ENCODE peak calls at places on chromosomes 11 and 22, in ten cellular contexts. I, M, K, J, A, Q, B, L, O and C are unnamed samples.

GRCh38 chr11:14638561-14638960 is 5.0 kb upstream of the PDE3B start:
- DNase-seq in I (no peak), M (no peak), K (peak), J (no peak), A (no peak), Q (no peak), B (peak), L (peak), O (no peak), C (peak)

GRCh38 chr11:63667993-63668392 is 3.2 kb downstream of the ATL3 start:
- DNase-seq in I (no peak), M (no peak), K (peak), J (no peak), A (no peak), Q (peak), B (no peak), L (no peak), O (peak), C (no peak)

GRCh38 chr11:44568706-44569473 is 3.4 kb downstream of the CD82 start:
- DNase-seq in I (peak), M (no peak), K (peak), J (no peak), A (peak), Q (peak), B (peak), L (peak), O (peak), C (peak)

GRCh38 chr11:7909585-7910325 is 21.3 kb downstream of the OR10A6 start:
- DNase-seq in I (no peak), M (no peak), K (no peak), J (no peak), A (no peak), Q (peak), B (no peak), L (no peak), O (no peak), C (no peak)

GRCh38 chr11:6646631-6647281 is 8.9 kb downstream of the DCHS1 start:
- DNase-seq in I (peak), M (no peak), K (no peak), J (no peak), A (peak), Q (peak), B (peak), L (peak), O (peak), C (peak)

GRCh38 chr22:43152355-43153071 is 1.2 kb downstream of the TSPO start:
- DNase-seq in I (no peak), M (no peak), K (peak), J (no peak), A (peak), Q (peak), B (peak), L (peak), O (peak), C (no peak)

GRCh38 chr11:111429066-111429506 is 50.0 kb upstream of the POU2AF1 start:
- DNase-seq in I (no peak), M (no peak), K (peak), J (peak), A (no peak), Q (peak), B (peak), L (peak), O (peak), C (peak)

GRCh38 chr11:74739546-74740270 is 8.5 kb upstream of the CHRDL2 start:
- DNase-seq in I (no peak), M (peak), K (peak), J (peak), A (no peak), Q (peak), B (peak), L (peak), O (peak), C (peak)

GRCh38 chr11:7927635-7928034 is 3.4 kb downstream of the OR10A6 start:
- DNase-seq in I (no peak), M (no peak), K (peak), J (no peak), A (no peak), Q (peak), B (no peak), L (no peak), O (no peak), C (no peak)

GRCh38 chr11:47109051-47109791 is 67.5 kb downstream of the ARFGAP2 start:
- DNase-seq in I (no peak), M (no peak), K (no peak), J (no peak), A (no peak), Q (no peak), B (no peak), L (no peak), O (no peak), C (no peak)

GRCh38 chr11:3126901-3127691 is 38.0 kb downstream of the OSBPL5 start:
- DNase-seq in I (no peak), M (no peak), K (no peak), J (no peak), A (peak), Q (no peak), B (no peak), L (no peak), O (no peak), C (no peak)

GRCh38 chr11:69385466-69385820 is 91.5 kb downstream of the MYEOV start:
- DNase-seq in I (no peak), M (no peak), K (no peak), J (no peak), A (peak), Q (no peak), B (no peak), L (no peak), O (no peak), C (no peak)

GRCh38 chr11:65316311-65316978 is 1.8 kb downstream of the CDC42EP2 start:
- DNase-seq in I (no peak), M (peak), K (peak), J (no peak), A (no peak), Q (peak), B (no peak), L (no peak), O (peak), C (no peak)

GRCh38 chr22:24763872-24764485 is 10.5 kb downstream of the PIWIL3 start:
- DNase-seq in I (no peak), M (no peak), K (no peak), J (no peak), A (no peak), Q (no peak), B (no peak), L (no peak), O (no peak), C (no peak)

GRCh38 chr22:30234786-30235470 is 11.6 kb downstream of the LIF start:
- DNase-seq in I (no peak), M (no peak), K (peak), J (no peak), A (no peak), Q (peak), B (no peak), L (no peak), O (no peak), C (no peak)

GRCh38 chr11:40679276-40679675 is 780.2 kb downstream of the LRRC4C start:
- DNase-seq in I (no peak), M (no peak), K (no peak), J (no peak), A (no peak), Q (no peak), B (no peak), L (no peak), O (no peak), C (no peak)

GRCh38 chr11:13036235-13036634 is 27.1 kb downstream of the RASSF10 start:
- DNase-seq in I (no peak), M (no peak), K (no peak), J (no peak), A (no peak), Q (no peak), B (no peak), L (no peak), O (no peak), C (no peak)

GRCh38 chr22:18970180-18970947 is 34.3 kb upstream of the PRODH start:
- DNase-seq in I (no peak), M (peak), K (no peak), J (no peak), A (peak), Q (peak), B (no peak), L (no peak), O (no peak), C (no peak)

GRCh38 chr11:105164226-105164625 is 24.7 kb upstream of the CARD18 start:
- DNase-seq in I (no peak), M (no peak), K (no peak), J (no peak), A (no peak), Q (no peak), B (no peak), L (no peak), O (no peak), C (no peak)

GRCh38 chr11:120912504-120912903 is 111.4 kb upstream of the TBCEL start:
- DNase-seq in I (no peak), M (no peak), K (peak), J (no peak), A (peak), Q (peak), B (peak), L (no peak), O (no peak), C (no peak)

GRCh38 chr11:1889941-1890855 is 1.5 kb downstream of the PRR33 start:
- DNase-seq in I (no peak), M (no peak), K (no peak), J (no peak), A (peak), Q (no peak), B (no peak), L (peak), O (no peak), C (no peak)

GRCh38 chr11:10550503-10550902 is 9.5 kb upstream of the RNF141 start:
- DNase-seq in I (no peak), M (no peak), K (peak), J (no peak), A (no peak), Q (peak), B (no peak), L (no peak), O (no peak), C (no peak)

GRCh38 chr11:128575956-128576340 is 11.4 kb downstream of the ETS1 start:
- DNase-seq in I (no peak), M (no peak), K (no peak), J (no peak), A (no peak), Q (peak), B (no peak), L (no peak), O (no peak), C (no peak)

GRCh38 chr11:16841481-16841880 is 103.0 kb downstream of the C11orf58 start:
- DNase-seq in I (no peak), M (no peak), K (no peak), J (no peak), A (no peak), Q (no peak), B (no peak), L (no peak), O (no peak), C (no peak)

GRCh38 chr11:76214968-76215548 is 8.8 kb upstream of the WNT11 start:
- DNase-seq in I (no peak), M (no peak), K (no peak), J (no peak), A (no peak), Q (no peak), B (no peak), L (no peak), O (no peak), C (no peak)

GRCh38 chr11:7511405-7511804 is 2.4 kb upstream of the PPFIBP2 start:
- DNase-seq in I (no peak), M (no peak), K (no peak), J (no peak), A (no peak), Q (no peak), B (peak), L (no peak), O (no peak), C (no peak)

GRCh38 chr11:29255401-29255800 is 761.4 kb downstream of the KCNA4 start:
- DNase-seq in I (no peak), M (no peak), K (no peak), J (no peak), A (no peak), Q (no peak), B (no peak), L (no peak), O (no peak), C (no peak)

GRCh38 chr11:113475160-113475761 is at the start of gene DRD2:
- DNase-seq in I (no peak), M (peak), K (no peak), J (no peak), A (no peak), Q (no peak), B (no peak), L (no peak), O (no peak), C (no peak)

GRCh38 chr11:13152736-13153541 is 124.7 kb upstream of the BMAL1 start:
- DNase-seq in I (no peak), M (no peak), K (peak), J (no peak), A (no peak), Q (peak), B (no peak), L (no peak), O (no peak), C (no peak)

GRCh38 chr11:66465371-66466224 is 1.1 kb upstream of the PELI3 start:
- DNase-seq in I (no peak), M (peak), K (no peak), J (no peak), A (no peak), Q (no peak), B (no peak), L (no peak), O (no peak), C (no peak)

GRCh38 chr11:94151903-94152677 is 23.4 kb downstream of the PANX1 start:
- DNase-seq in I (no peak), M (no peak), K (peak), J (no peak), A (no peak), Q (peak), B (peak), L (no peak), O (no peak), C (no peak)

GRCh38 chr11:10019906-10020682 is 273.9 kb downstream of the SBF2 start:
- DNase-seq in I (no peak), M (no peak), K (no peak), J (no peak), A (no peak), Q (no peak), B (peak), L (peak), O (no peak), C (no peak)

GRCh38 chr11:2892215-2893020 is 6.8 kb upstream of the CDKN1C start:
- DNase-seq in I (no peak), M (peak), K (peak), J (peak), A (peak), Q (peak), B (peak), L (peak), O (peak), C (peak)

GRCh38 chr22:48945621-48946458 is 881.8 kb downstream of the BRD1 start:
- DNase-seq in I (no peak), M (no peak), K (no peak), J (no peak), A (peak), Q (no peak), B (no peak), L (no peak), O (no peak), C (no peak)

GRCh38 chr22:25113316-25113721 is 86.3 kb upstream of the CRYBB3 start:
- DNase-seq in I (no peak), M (no peak), K (peak), J (peak), A (no peak), Q (no peak), B (no peak), L (no peak), O (no peak), C (no peak)

GRCh38 chr11:72306186-72306585 is 62.2 kb upstream of the PHOX2A start:
- DNase-seq in I (no peak), M (no peak), K (no peak), J (no peak), A (no peak), Q (no peak), B (no peak), L (no peak), O (no peak), C (no peak)

GRCh38 chr11:31240340-31240904 is 129.1 kb downstream of the DCDC1 start:
- DNase-seq in I (no peak), M (peak), K (peak), J (peak), A (no peak), Q (peak), B (peak), L (peak), O (no peak), C (peak)